ENCODE peak calls at places on chromosomes 1 and 21, in five cellular contexts. One of them, this sample, is unnamed.

GRCh38 chr1:11918779-11919519 is 7.3 kb downstream of the KIAA2013 start:
- ATAC-seq in A549: peak
- ATAC-seq in K562: no peak
- ATAC-seq in HepG2: no peak
- ATAC-seq in GM12878: no peak
- ATAC-seq in this sample: peak

GRCh38 chr1:151714820-151715725 is 1.5 kb downstream of the CELF3 start:
- ATAC-seq in A549: no peak
- ATAC-seq in K562: peak
- ATAC-seq in HepG2: no peak
- ATAC-seq in GM12878: no peak
- ATAC-seq in this sample: no peak

GRCh38 chr1:211352985-211353515 is 26.4 kb downstream of the TRAF5 start:
- ATAC-seq in A549: no peak
- ATAC-seq in K562: peak
- ATAC-seq in HepG2: peak
- ATAC-seq in GM12878: peak
- ATAC-seq in this sample: no peak

GRCh38 chr1:154777151-154777550 is 92.9 kb downstream of the KCNN3 start:
- ATAC-seq in A549: no peak
- ATAC-seq in K562: no peak
- ATAC-seq in HepG2: no peak
- ATAC-seq in GM12878: no peak
- ATAC-seq in this sample: no peak

GRCh38 chr1:153532161-153532560 is 3.6 kb downstream of the S100A6 start:
- ATAC-seq in A549: no peak
- ATAC-seq in K562: peak
- ATAC-seq in HepG2: no peak
- ATAC-seq in GM12878: no peak
- ATAC-seq in this sample: no peak

GRCh38 chr1:199512037-199512710 is 515.3 kb upstream of the NR5A2 start:
- ATAC-seq in A549: no peak
- ATAC-seq in K562: no peak
- ATAC-seq in HepG2: no peak
- ATAC-seq in GM12878: no peak
- ATAC-seq in this sample: no peak

GRCh38 chr1:3599286-3599811 is 12.0 kb downstream of the MEGF6 start:
- ATAC-seq in A549: no peak
- ATAC-seq in K562: no peak
- ATAC-seq in HepG2: no peak
- ATAC-seq in GM12878: no peak
- ATAC-seq in this sample: no peak

GRCh38 chr1:2783069-2783434 is 18.4 kb downstream of the TTC34 start:
- ATAC-seq in A549: no peak
- ATAC-seq in K562: no peak
- ATAC-seq in HepG2: no peak
- ATAC-seq in GM12878: no peak
- ATAC-seq in this sample: no peak

GRCh38 chr1:226603030-226603960 is 54.7 kb downstream of the STUM start:
- ATAC-seq in A549: no peak
- ATAC-seq in K562: no peak
- ATAC-seq in HepG2: no peak
- ATAC-seq in GM12878: peak
- ATAC-seq in this sample: peak

GRCh38 chr21:35106246-35106835 is 57.2 kb upstream of the RUNX1 start:
- ATAC-seq in A549: no peak
- ATAC-seq in K562: peak
- ATAC-seq in HepG2: no peak
- ATAC-seq in GM12878: no peak
- ATAC-seq in this sample: no peak

GRCh38 chr1:247274857-247275256 is 19.0 kb downstream of the VN1R5 start:
- ATAC-seq in A549: no peak
- ATAC-seq in K562: no peak
- ATAC-seq in HepG2: peak
- ATAC-seq in GM12878: no peak
- ATAC-seq in this sample: no peak

GRCh38 chr1:226993676-226994356 is 53.7 kb downstream of the COQ8A start:
- ATAC-seq in A549: peak
- ATAC-seq in K562: no peak
- ATAC-seq in HepG2: peak
- ATAC-seq in GM12878: no peak
- ATAC-seq in this sample: peak

GRCh38 chr1:81432654-81433109 is 368.1 kb upstream of the ADGRL2 start:
- ATAC-seq in A549: no peak
- ATAC-seq in K562: no peak
- ATAC-seq in HepG2: no peak
- ATAC-seq in GM12878: no peak
- ATAC-seq in this sample: no peak

GRCh38 chr1:3352952-3353331 is 101.5 kb upstream of the ARHGEF16 start:
- ATAC-seq in A549: no peak
- ATAC-seq in K562: no peak
- ATAC-seq in HepG2: no peak
- ATAC-seq in GM12878: no peak
- ATAC-seq in this sample: peak

GRCh38 chr1:232853994-232854532 is 48.8 kb downstream of the MAP10 start:
- ATAC-seq in A549: no peak
- ATAC-seq in K562: no peak
- ATAC-seq in HepG2: no peak
- ATAC-seq in GM12878: no peak
- ATAC-seq in this sample: no peak

GRCh38 chr1:35287807-35288640 is 19.5 kb downstream of the ZMYM4 start:
- ATAC-seq in A549: no peak
- ATAC-seq in K562: peak
- ATAC-seq in HepG2: no peak
- ATAC-seq in GM12878: no peak
- ATAC-seq in this sample: no peak

GRCh38 chr21:44918107-44918470 is 2.6 kb downstream of the ITGB2 start:
- ATAC-seq in A549: no peak
- ATAC-seq in K562: no peak
- ATAC-seq in HepG2: no peak
- ATAC-seq in GM12878: no peak
- ATAC-seq in this sample: no peak

GRCh38 chr21:33300701-33301631 is 23.8 kb upstream of the IFNAR1 start:
- ATAC-seq in A549: no peak
- ATAC-seq in K562: peak
- ATAC-seq in HepG2: no peak
- ATAC-seq in GM12878: no peak
- ATAC-seq in this sample: peak

GRCh38 chr21:26840912-26841311 is 4.3 kb downstream of the ADAMTS1 start:
- ATAC-seq in A549: no peak
- ATAC-seq in K562: no peak
- ATAC-seq in HepG2: no peak
- ATAC-seq in GM12878: no peak
- ATAC-seq in this sample: peak

GRCh38 chr1:52759908-52760307 is 33.7 kb downstream of the ZYG11B start:
- ATAC-seq in A549: no peak
- ATAC-seq in K562: no peak
- ATAC-seq in HepG2: no peak
- ATAC-seq in GM12878: no peak
- ATAC-seq in this sample: no peak

GRCh38 chr1:8780405-8780804 is 37.0 kb downstream of the RERE start:
- ATAC-seq in A549: no peak
- ATAC-seq in K562: no peak
- ATAC-seq in HepG2: no peak
- ATAC-seq in GM12878: peak
- ATAC-seq in this sample: no peak

GRCh38 chr1:223824712-223825111 is 21.0 kb downstream of the TP53BP2 start:
- ATAC-seq in A549: no peak
- ATAC-seq in K562: no peak
- ATAC-seq in HepG2: no peak
- ATAC-seq in GM12878: no peak
- ATAC-seq in this sample: no peak

GRCh38 chr1:248841702-248842395 is 3.8 kb downstream of the ZNF672 start:
- ATAC-seq in A549: no peak
- ATAC-seq in K562: peak
- ATAC-seq in HepG2: no peak
- ATAC-seq in GM12878: no peak
- ATAC-seq in this sample: no peak

GRCh38 chr1:43034195-43034658 is 75.6 kb upstream of the SLC2A1 start:
- ATAC-seq in A549: no peak
- ATAC-seq in K562: no peak
- ATAC-seq in HepG2: peak
- ATAC-seq in GM12878: no peak
- ATAC-seq in this sample: no peak

GRCh38 chr1:24286246-24287010 is 32.7 kb upstream of the GRHL3 start:
- ATAC-seq in A549: no peak
- ATAC-seq in K562: no peak
- ATAC-seq in HepG2: no peak
- ATAC-seq in GM12878: no peak
- ATAC-seq in this sample: no peak

GRCh38 chr1:65255088-65256050 is 54.0 kb upstream of the DNAJC6 start:
- ATAC-seq in A549: peak
- ATAC-seq in K562: peak
- ATAC-seq in HepG2: peak
- ATAC-seq in GM12878: no peak
- ATAC-seq in this sample: no peak

GRCh38 chr1:205095422-205095821 is 11.2 kb upstream of the TMEM81 start:
- ATAC-seq in A549: no peak
- ATAC-seq in K562: no peak
- ATAC-seq in HepG2: peak
- ATAC-seq in GM12878: no peak
- ATAC-seq in this sample: no peak

GRCh38 chr1:31980835-31981782 is 32.6 kb upstream of the KHDRBS1 start:
- ATAC-seq in A549: no peak
- ATAC-seq in K562: no peak
- ATAC-seq in HepG2: no peak
- ATAC-seq in GM12878: peak
- ATAC-seq in this sample: no peak

GRCh38 chr1:2248127-2248826 is 20.2 kb downstream of the SKI start:
- ATAC-seq in A549: no peak
- ATAC-seq in K562: no peak
- ATAC-seq in HepG2: peak
- ATAC-seq in GM12878: no peak
- ATAC-seq in this sample: no peak

GRCh38 chr1:224251741-224252146 is 68.7 kb downstream of the DEGS1 start:
- ATAC-seq in A549: no peak
- ATAC-seq in K562: peak
- ATAC-seq in HepG2: no peak
- ATAC-seq in GM12878: no peak
- ATAC-seq in this sample: no peak

GRCh38 chr1:188433428-188433827 is 1604.7 kb downstream of the PLA2G4A start:
- ATAC-seq in A549: no peak
- ATAC-seq in K562: no peak
- ATAC-seq in HepG2: no peak
- ATAC-seq in GM12878: no peak
- ATAC-seq in this sample: no peak
- TF ChIP-seq EP300 in A549: no peak
- TF ChIP-seq EP300 in K562: no peak
- TF ChIP-seq EP300 in HepG2: no peak
- TF ChIP-seq EP300 in GM12878: no peak
- TF ChIP-seq EP300 in this sample: no peak

DNA sequence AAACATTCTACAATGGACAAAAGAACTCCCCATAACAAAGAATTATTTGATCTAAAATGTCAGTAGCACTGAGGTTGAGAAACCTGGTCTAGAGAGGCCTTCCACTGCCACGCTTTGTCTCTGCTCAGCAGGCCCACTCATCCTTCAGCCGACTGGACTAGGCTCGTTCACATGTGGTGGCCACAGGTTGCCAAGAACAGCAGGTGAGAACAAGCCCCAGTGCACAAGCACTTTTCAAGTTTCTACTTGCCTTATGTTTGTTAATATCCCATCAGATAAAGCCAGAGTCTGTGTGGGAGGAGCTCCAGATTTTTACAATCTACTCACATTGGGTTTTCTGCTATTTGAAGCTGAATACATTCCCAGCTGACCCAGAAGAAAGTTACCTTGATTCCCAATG is 9.1 kb upstream of the EFHD2 start:
- ATAC-seq in A549: no peak
- ATAC-seq in K562: no peak
- ATAC-seq in HepG2: no peak
- ATAC-seq in GM12878: no peak
- ATAC-seq in this sample: no peak
- TF ChIP-seq EP300 in A549: no peak
- TF ChIP-seq EP300 in K562: no peak
- TF ChIP-seq EP300 in HepG2: no peak
- TF ChIP-seq EP300 in GM12878: no peak
- TF ChIP-seq EP300 in this sample: no peak

GRCh38 chr1:76291737-76292136 is 217.2 kb downstream of the ST6GALNAC3 start:
- ATAC-seq in A549: no peak
- ATAC-seq in K562: no peak
- ATAC-seq in HepG2: no peak
- ATAC-seq in GM12878: no peak
- ATAC-seq in this sample: no peak

GRCh38 chr1:76293831-76294230 is 219.3 kb downstream of the ST6GALNAC3 start:
- ATAC-seq in A549: no peak
- ATAC-seq in K562: no peak
- ATAC-seq in HepG2: no peak
- ATAC-seq in GM12878: no peak
- ATAC-seq in this sample: no peak

GRCh38 chr1:76292418-76293184 is 218.1 kb downstream of the ST6GALNAC3 start:
- ATAC-seq in A549: no peak
- ATAC-seq in K562: no peak
- ATAC-seq in HepG2: no peak
- ATAC-seq in GM12878: peak
- ATAC-seq in this sample: no peak

GRCh38 chr1:76291186-76291585 is 216.6 kb downstream of the ST6GALNAC3 start:
- ATAC-seq in A549: no peak
- ATAC-seq in K562: no peak
- ATAC-seq in HepG2: no peak
- ATAC-seq in GM12878: no peak
- ATAC-seq in this sample: no peak

GRCh38 chr1:76294470-76295194 is 220.1 kb downstream of the ST6GALNAC3 start:
- ATAC-seq in A549: no peak
- ATAC-seq in K562: no peak
- ATAC-seq in HepG2: no peak
- ATAC-seq in GM12878: peak
- ATAC-seq in this sample: no peak
- TF ChIP-seq EP300 in A549: no peak
- TF ChIP-seq EP300 in K562: no peak
- TF ChIP-seq EP300 in HepG2: no peak
- TF ChIP-seq EP300 in GM12878: peak
- TF ChIP-seq EP300 in this sample: no peak

GRCh38 chr21:29610960-29611359 is 312.2 kb downstream of the BACH1 start:
- ATAC-seq in A549: no peak
- ATAC-seq in K562: no peak
- ATAC-seq in HepG2: no peak
- ATAC-seq in GM12878: no peak
- ATAC-seq in this sample: no peak

GRCh38 chr21:29601072-29601471 is 302.4 kb downstream of the BACH1 start:
- ATAC-seq in A549: no peak
- ATAC-seq in K562: peak
- ATAC-seq in HepG2: no peak
- ATAC-seq in GM12878: no peak
- ATAC-seq in this sample: no peak

GRCh38 chr21:29604096-29604495 is 305.4 kb downstream of the BACH1 start:
- ATAC-seq in A549: no peak
- ATAC-seq in K562: no peak
- ATAC-seq in HepG2: no peak
- ATAC-seq in GM12878: no peak
- ATAC-seq in this sample: no peak

DNA sequence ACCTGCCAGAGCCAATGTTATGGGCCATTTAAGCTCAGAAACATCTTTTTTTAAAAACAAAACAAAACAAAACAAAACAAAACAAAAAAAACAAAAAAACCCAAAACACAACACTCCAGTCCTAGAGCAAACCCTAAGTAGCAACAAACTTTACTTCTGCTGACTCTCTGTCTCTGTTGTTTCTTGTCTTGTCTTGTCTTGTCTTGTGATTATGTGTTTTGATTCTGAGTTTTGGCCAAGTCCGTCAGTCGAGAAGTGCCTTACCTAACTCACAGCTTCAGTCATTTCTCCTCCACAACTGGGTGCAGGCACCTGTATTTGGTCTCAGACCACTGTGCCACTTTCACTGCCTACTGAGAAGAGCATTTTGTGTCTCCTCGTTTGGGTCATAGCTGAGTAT is 307.9 kb downstream of the BACH1 start:
- ATAC-seq in A549: no peak
- ATAC-seq in K562: peak
- ATAC-seq in HepG2: no peak
- ATAC-seq in GM12878: no peak
- ATAC-seq in this sample: no peak
- TF ChIP-seq EP300 in A549: no peak
- TF ChIP-seq EP300 in K562: no peak
- TF ChIP-seq EP300 in HepG2: no peak
- TF ChIP-seq EP300 in GM12878: no peak
- TF ChIP-seq EP300 in this sample: no peak